ENCODE peak calls at places on chromosomes 12 and 14, in six cellular contexts. O is bronchial epithelial cell, M is T-helper 2 cell, D is kidney tubule cell, Z is cardiac fibroblast, W is H9. X is an unnamed sample.

GRCh38 chr12:21138016-21138415 is 7.0 kb downstream of the SLCO1B1 start:
- DNase-seq in O (no peak), M (no peak), D (no peak), Z (no peak), W (no peak), X (no peak)

GRCh38 chr14:55577229-55577628 is 2.8 kb upstream of the KTN1 start:
- DNase-seq in O (peak; percentile 51), M (no peak), D (no peak), Z (no peak), W (no peak), X (no peak)

GRCh38 chr14:75371297-75371696 is 56.5 kb upstream of the JDP2 start:
- DNase-seq in O (no peak), M (no peak), D (no peak), Z (no peak), W (no peak), X (no peak)

GRCh38 chr14:105534586-105534985 is 8.2 kb downstream of the TMEM121 start:
- DNase-seq in O (no peak), M (no peak), D (no peak), Z (no peak), W (no peak), X (no peak)

GRCh38 chr14:23468704-23469126 is 788 bp upstream of the NGDN start:
- DNase-seq in O (no peak), M (no peak), D (no peak), Z (no peak), W (no peak), X (no peak)

GRCh38 chr12:114302117-114302516 is 103.8 kb downstream of the TBX5 start:
- DNase-seq in O (no peak), M (no peak), D (no peak), Z (no peak), W (no peak), X (no peak)

GRCh38 chr12:123532021-123532420 is 1.5 kb downstream of the RILPL1 start:
- DNase-seq in O (peak; percentile 22), M (no peak), D (peak; percentile 9), Z (peak; percentile 50), W (no peak), X (no peak)

GRCh38 chr12:76782440-76782996 is 18.6 kb downstream of the ZDHHC17 start:
- DNase-seq in O (no peak), M (no peak), D (no peak), Z (no peak), W (no peak), X (no peak)

GRCh38 chr12:70719672-70720420 is 82.6 kb upstream of the PTPRB start:
- DNase-seq in O (peak; percentile 6), M (no peak), D (peak; percentile 41), Z (peak; percentile 59), W (peak; percentile 79), X (peak; percentile 23)

X was measured in renal cortical epithelial cell.